ENCODE peak calls at places on chromosomes 16 and 17, in eight cellular contexts. X, Y, H, T, F, E, Q and W are unnamed samples.

GRCh38 chr16:84054916-84055315 is 12.3 kb upstream of the SLC38A8 start:
- DNase-seq in X (no peak), Y (no peak), H (no peak), T (no peak), F (no peak), E (no peak), Q (no peak), W (no peak)

GRCh38 chr17:18156171-18156975 is 27.3 kb upstream of the ALKBH5 start:
- DNase-seq in X (no peak), Y (peak; percentile 33), H (no peak), T (peak; percentile 55), F (no peak), E (peak; percentile 29), Q (no peak), W (no peak)

GRCh38 chr17:15106540-15106939 is 158.6 kb downstream of the PMP22 start:
- DNase-seq in X (no peak), Y (peak; percentile 52), H (no peak), T (peak; percentile 79), F (no peak), E (peak; percentile 11), Q (no peak), W (no peak)

GRCh38 chr17:56819431-56820145 is 14.1 kb downstream of the C17orf67 start:
- DNase-seq in X (no peak), Y (peak; percentile 81), H (no peak), T (peak; percentile 71), F (peak; percentile 57), E (peak; percentile 84), Q (peak; percentile 85), W (peak; percentile 83)

GRCh38 chr17:31608659-31609254 is 217.3 kb downstream of the RAB11FIP4 start:
- DNase-seq in X (no peak), Y (no peak), H (no peak), T (no peak), F (no peak), E (no peak), Q (no peak), W (no peak)

GRCh38 chr17:42274812-42275526 is 1.2 kb downstream of the STAT5B start:
- DNase-seq in X (no peak), Y (no peak), H (no peak), T (peak; percentile 65), F (no peak), E (no peak), Q (no peak), W (peak; percentile 13)

GRCh38 chr17:61325382-61326073 is 74.1 kb upstream of the TBX2 start:
- DNase-seq in X (no peak), Y (no peak), H (no peak), T (peak; percentile 91), F (no peak), E (no peak), Q (no peak), W (peak; percentile 6)

GRCh38 chr16:24071990-24072389 is 184.1 kb upstream of the CACNG3 start:
- DNase-seq in X (no peak), Y (no peak), H (no peak), T (no peak), F (no peak), E (no peak), Q (no peak), W (no peak)

GRCh38 chr16:22694887-22695382 is 119.0 kb upstream of the HS3ST2 start:
- DNase-seq in X (no peak), Y (no peak), H (no peak), T (peak; percentile 99), F (no peak), E (no peak), Q (peak; percentile 32), W (no peak)

GRCh38 chr17:34556384-34556783 is 23.0 kb upstream of the TMEM132E start:
- DNase-seq in X (no peak), Y (no peak), H (no peak), T (peak; percentile 20), F (no peak), E (peak; percentile 34), Q (no peak), W (no peak)

GRCh38 chr17:50844117-50844700 is 8.8 kb downstream of the WFIKKN2 start:
- DNase-seq in X (no peak), Y (no peak), H (no peak), T (no peak), F (no peak), E (no peak), Q (no peak), W (no peak)

GRCh38 chr17:10198509-10199249 is at the start of gene GAS7:
- DNase-seq in X (peak; percentile 81), Y (no peak), H (peak; percentile 74), T (peak; percentile 78), F (peak; percentile 70), E (no peak), Q (peak; percentile 75), W (no peak)

GRCh38 chr16:66367968-66368891 is 1.7 kb downstream of the CDH5 start:
- DNase-seq in X (peak; percentile 39), Y (no peak), H (no peak), T (no peak), F (no peak), E (no peak), Q (no peak), W (no peak)

GRCh38 chr17:56593741-56594527 is 435 bp downstream of the NOG start:
- DNase-seq in X (peak; percentile 59), Y (no peak), H (peak; percentile 64), T (peak; percentile 90), F (peak; percentile 36), E (no peak), Q (peak; percentile 63), W (peak; percentile 6)

GRCh38 chr16:85826686-85827247 is 27.3 kb downstream of the COX4I1 start:
- DNase-seq in X (no peak), Y (no peak), H (no peak), T (no peak), F (no peak), E (no peak), Q (no peak), W (no peak)

GRCh38 chr16:49471038-49471727 is 97.6 kb downstream of the C16orf78 start:
- DNase-seq in X (no peak), Y (no peak), H (no peak), T (no peak), F (no peak), E (no peak), Q (peak; percentile 3), W (no peak)

GRCh38 chr16:66489385-66489784 is 60.5 kb downstream of the TK2 start:
- DNase-seq in X (no peak), Y (no peak), H (no peak), T (no peak), F (no peak), E (no peak), Q (no peak), W (no peak)

GRCh38 chr17:67157732-67158639 is 87.0 kb downstream of the HELZ start:
- DNase-seq in X (no peak), Y (peak; percentile 71), H (no peak), T (peak; percentile 67), F (no peak), E (peak; percentile 76), Q (no peak), W (peak; percentile 15)

GRCh38 chr16:49335828-49336227 is 37.8 kb upstream of the C16orf78 start:
- DNase-seq in X (no peak), Y (no peak), H (no peak), T (no peak), F (no peak), E (no peak), Q (no peak), W (no peak)

GRCh38 chr16:57822018-57822553 is 19.8 kb upstream of the KIFC3 start:
- DNase-seq in X (no peak), Y (no peak), H (no peak), T (no peak), F (no peak), E (no peak), Q (no peak), W (no peak)
- H3K4me1 ChIP-seq in X (peaks cover 21% of the 10 kb centered on the region), Y (peaks cover 75% of the 10 kb centered on the region), H (peaks cover 8% of the 10 kb centered on the region), T (no peaks in the 10 kb centered on the region), F (no peaks in the 10 kb centered on the region), E (peaks cover 5% of the 10 kb centered on the region), Q (peaks cover 4% of the 10 kb centered on the region), W (peaks cover 2% of the 10 kb centered on the region)

DNA sequence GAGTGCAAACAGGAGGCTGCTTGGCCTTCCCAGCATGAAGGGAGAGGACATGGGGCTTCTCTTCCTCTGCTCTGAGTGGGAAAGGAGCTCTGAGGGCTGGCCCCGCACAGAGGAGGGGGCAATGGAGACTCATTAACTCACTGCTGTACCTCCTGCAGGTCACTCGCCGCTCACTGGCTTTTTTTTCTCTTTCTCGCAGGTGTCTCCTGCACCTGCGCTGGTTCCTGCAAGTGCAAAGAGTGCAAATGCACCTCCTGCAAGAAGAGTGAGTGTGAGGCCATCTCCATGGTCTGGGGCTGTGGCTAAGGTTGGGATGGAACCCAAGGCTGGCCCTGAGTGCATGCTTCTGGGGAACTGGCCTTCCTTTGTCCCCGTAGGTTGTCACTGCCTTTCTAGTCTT is 717 bp downstream of the MT1F start:
- DNase-seq in X (no peak), Y (no peak), H (no peak), T (no peak), F (no peak), E (no peak), Q (no peak), W (no peak)
- H3K4me3 ChIP-seq in X (peak overlapping the region; percentile 72), Y (peak overlapping the region; percentile 56), H (no peak overlapping the region), T (peak overlapping the region; percentile 52), F (peak overlapping the region; percentile 68), E (no peak overlapping the region), Q (no peak overlapping the region), W (peak overlapping the region; percentile 49)

DNA sequence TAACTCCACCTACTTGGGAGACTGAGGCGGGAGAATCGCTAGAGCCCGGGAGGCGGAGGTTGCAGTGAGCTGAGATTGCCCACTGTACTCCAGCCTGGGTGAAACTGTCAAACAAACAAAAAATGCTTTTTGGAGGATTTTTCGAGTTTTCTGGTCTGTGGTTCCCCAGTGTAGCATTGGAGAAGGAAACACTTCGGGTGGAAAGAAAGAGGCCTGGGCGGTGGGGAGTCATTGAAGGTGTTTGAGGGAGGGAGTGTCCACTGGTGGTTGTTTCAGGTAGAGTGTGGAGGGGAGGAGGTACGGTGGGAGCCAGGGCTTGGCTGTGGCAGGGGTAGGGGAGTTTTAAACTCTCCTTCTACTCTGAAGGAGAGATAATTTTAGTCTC is 1.2 kb downstream of the RNF213 start:
- DNase-seq in X (no peak), Y (no peak), H (no peak), T (no peak), F (no peak), E (no peak), Q (no peak), W (no peak)
- H3K4me1 ChIP-seq in X (peaks cover 69% of the 10 kb centered on the region), Y (peaks cover 56% of the 10 kb centered on the region), H (peaks cover 48% of the 10 kb centered on the region), T (peaks cover 15% of the 10 kb centered on the region), F (peaks cover 47% of the 10 kb centered on the region), E (peaks cover 48% of the 10 kb centered on the region), Q (peaks cover 23% of the 10 kb centered on the region), W (peaks cover 14% of the 10 kb centered on the region)

DNA sequence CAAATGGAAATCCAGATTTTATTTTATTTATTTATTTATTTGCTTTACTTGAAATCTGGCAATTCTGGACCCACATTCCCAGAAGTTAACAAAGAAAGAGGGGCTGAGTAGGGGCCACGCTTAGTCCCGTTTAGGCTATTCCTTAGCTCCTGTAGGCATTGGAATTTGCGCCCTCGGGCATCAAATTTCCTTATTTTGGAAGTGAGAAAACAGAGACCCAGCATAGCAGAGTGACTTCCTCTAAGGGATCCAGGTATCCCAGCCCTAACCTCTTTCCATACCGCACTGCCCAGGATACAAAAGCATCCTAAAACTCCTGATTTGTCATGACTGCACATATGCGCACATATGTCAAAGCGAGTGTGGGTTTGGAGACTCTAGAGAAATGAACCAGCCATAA is 19.0 kb upstream of the SMG1 start:
- DNase-seq in X (no peak), Y (no peak), H (no peak), T (no peak), F (no peak), E (no peak), Q (no peak), W (peak; percentile 42)
- H3K4me3 ChIP-seq in X (no peak overlapping the region), Y (no peak overlapping the region), H (no peak overlapping the region), T (no peak overlapping the region), F (no peak overlapping the region), E (no peak overlapping the region), Q (no peak overlapping the region), W (no peak overlapping the region)